ENCODE peak calls at places on chromosomes 2 and 18, in ten cellular contexts. Z is adrenal gland, K is uterus, A is endothelial cell of umbilical vein, B is A549, E is heart left ventricle, D is HCT116, T is breast epithelium, F is right lobe of liver, M is spleen. J is an unnamed sample.

GRCh38 chr2:190625691-190626090 is 23.2 kb upstream of the NAB1 start:
- DNase-seq in E (no peak), Z (no peak), F (no peak), D (no peak), K (no peak), A (no peak), B (no peak), T (no peak), M (no peak), J (no peak)

GRCh38 chr2:74261204-74261864 is 62.9 kb downstream of the MTHFD2 start:
- DNase-seq in K (peak), M (no peak), A (peak), E (peak), B (peak), T (no peak), D (peak), Z (peak), F (peak), J (no peak)

GRCh38 chr2:234564719-234565118 is 67.8 kb upstream of the ARL4C start:
- DNase-seq in M (no peak), E (no peak), B (no peak), A (peak), K (no peak), T (no peak), Z (no peak), F (no peak), D (no peak), J (no peak)

GRCh38 chr18:62526098-62527025 is 3.5 kb downstream of the ZCCHC2 start:
- DNase-seq in T (no peak), K (peak), F (peak), M (peak), D (peak), Z (peak), A (peak), B (peak), E (peak), J (peak)

GRCh38 chr18:3525870-3526420 is 76.0 kb downstream of the TGIF1 start:
- DNase-seq in A (peak), Z (no peak), M (peak), F (no peak), T (no peak), D (no peak), E (no peak), K (no peak), B (no peak), J (no peak)

GRCh38 chr2:105806994-105807393 is 62.3 kb downstream of the NCK2 start:
- DNase-seq in F (no peak), E (no peak), A (no peak), K (no peak), T (no peak), Z (no peak), M (no peak), D (no peak), B (no peak), J (no peak)

GRCh38 chr18:25350561-25351201 is 1.3 kb downstream of the ZNF521 start:
- DNase-seq in E (peak), D (no peak), T (no peak), Z (peak), A (peak), B (no peak), M (peak), F (peak), K (peak), J (peak)

GRCh38 chr2:48249093-48249492 is 280.9 kb upstream of the STON1 start:
- DNase-seq in F (no peak), E (no peak), B (no peak), D (no peak), T (no peak), Z (no peak), M (no peak), K (no peak), A (no peak), J (no peak)

GRCh38 chr2:160224060-160224459 is 24.0 kb upstream of the ITGB6 start:
- DNase-seq in K (no peak), F (no peak), M (no peak), A (peak), D (peak), E (no peak), T (no peak), B (peak), Z (no peak), J (no peak)

GRCh38 chr2:230723363-230723762 is 10.7 kb downstream of the CAB39 start:
- DNase-seq in T (no peak), A (no peak), F (no peak), E (no peak), Z (no peak), B (no peak), K (no peak), D (no peak), M (no peak), J (no peak)

GRCh38 chr18:11175266-11175947 is 26.0 kb upstream of the PIEZO2 start:
- DNase-seq in F (no peak), Z (no peak), D (no peak), M (no peak), T (no peak), B (no peak), E (no peak), A (no peak), K (no peak), J (no peak)

GRCh38 chr18:55422456-55423185 is 165.4 kb downstream of the TCF4 start:
- DNase-seq in D (no peak), K (peak), T (no peak), M (no peak), Z (no peak), A (peak), B (no peak), F (no peak), E (peak), J (peak)

GRCh38 chr18:32868424-32868823 is 95.6 kb upstream of the KLHL14 start:
- DNase-seq in E (no peak), A (no peak), T (no peak), M (no peak), D (no peak), B (no peak), F (no peak), Z (no peak), K (no peak), J (no peak)

GRCh38 chr2:205698556-205699282 is 16.4 kb downstream of the NRP2 start:
- DNase-seq in E (no peak), M (no peak), A (no peak), T (no peak), Z (no peak), D (no peak), B (no peak), F (no peak), K (no peak), J (no peak)

GRCh38 chr2:28366496-28367282 is 26.0 kb upstream of the FOSL2 start:
- DNase-seq in K (no peak), B (no peak), F (no peak), T (no peak), M (peak), E (no peak), Z (peak), D (no peak), A (peak), J (peak)
- TF ChIP-seq POLR2A in K (no peak), B (no peak), F (no peak), T (no peak), M (no peak), E (no peak), Z (no peak), D (no peak), A (no peak), J (peak)

DNA sequence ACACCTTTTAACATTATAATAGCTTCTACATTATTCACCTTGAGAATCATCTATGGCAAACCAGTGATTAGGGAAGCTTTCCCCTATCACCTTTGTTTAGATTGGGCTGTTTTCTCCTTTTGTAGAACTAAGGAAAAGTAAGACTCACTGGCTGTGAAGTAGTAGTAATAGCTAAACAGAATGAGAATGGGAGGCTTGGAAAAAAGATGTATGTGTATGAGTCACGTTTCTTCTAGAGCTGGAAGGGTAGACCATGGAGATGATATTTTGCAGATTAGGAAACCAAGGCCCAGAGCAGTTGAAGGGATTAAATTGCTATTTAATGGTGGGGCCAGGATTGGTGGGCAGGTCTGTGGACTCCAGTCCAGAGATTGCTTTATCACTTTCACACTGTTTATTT is 214.5 kb downstream of the MCFD2 start:
- DNase-seq in A (peak), T (no peak), K (no peak), Z (no peak), D (no peak), F (no peak), B (no peak), E (no peak), M (no peak), J (no peak)
- H3K4me3 ChIP-seq in A (no peak), T (peak), K (peak), Z (peak), D (no peak), F (no peak), B (peak), E (peak), M (peak), J (no peak)

DNA sequence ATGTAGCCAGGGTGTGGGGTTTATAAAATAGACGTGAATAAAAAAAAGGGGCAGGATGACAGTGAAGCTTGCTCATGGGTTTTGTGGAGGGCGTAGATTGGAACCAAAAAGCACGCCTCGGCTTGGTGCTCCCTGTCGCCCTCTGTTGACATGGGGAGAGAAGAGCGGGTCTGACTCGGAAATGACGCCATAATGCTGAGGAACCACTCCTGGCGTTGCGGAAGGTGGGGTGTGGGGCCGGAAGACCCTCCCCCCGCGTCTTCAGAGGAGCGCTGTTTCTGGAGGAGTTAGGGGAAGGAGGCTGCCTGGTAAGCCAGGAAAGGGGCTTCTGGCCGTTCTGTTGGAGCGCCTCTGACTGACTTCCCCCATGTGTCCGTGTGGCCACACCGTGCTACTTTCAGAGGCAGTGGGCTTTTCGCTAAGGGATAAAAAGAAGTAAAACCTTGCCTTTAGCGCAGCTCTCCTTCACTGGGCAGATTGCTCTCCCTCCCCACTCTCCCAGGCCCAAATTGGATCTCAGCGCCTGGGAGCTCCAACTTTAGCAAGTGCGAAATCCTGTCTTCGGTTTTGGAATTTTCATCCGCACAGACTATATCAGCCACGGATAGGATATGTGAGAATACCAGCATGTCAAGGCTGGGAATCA is 42.8 kb downstream of the PLEKHA3 start:
- DNase-seq in A (peak), F (peak), T (peak), E (peak), K (peak), Z (peak), D (peak), M (peak), B (peak), J (peak)
- TF ChIP-seq POLR2A in A (peak), F (peak), T (no peak), E (no peak), K (peak), Z (no peak), D (peak), M (no peak), B (peak), J (no peak)

GRCh38 chr18:35043207-35043606 is 2.0 kb downstream of the MAPRE2 start:
- DNase-seq in D (no peak), T (no peak), M (no peak), A (peak), Z (no peak), K (no peak), B (no peak), E (no peak), F (no peak), J (no peak)
- H3K4me3 ChIP-seq in D (no peak), T (no peak), M (peak), A (peak), Z (peak), K (no peak), B (no peak), E (peak), F (no peak), J (peak)

J was measured in Peyer's patch.